ENCODE peak calls at places on chromosomes 11 and 22, in ten cellular contexts. One of them, this sample, is unnamed.

GRCh38 chr11:33778682-33779081 is 4.4 kb upstream of the FBXO3 start:
- DNase-seq in fibroblast of lung: peak
- DNase-seq in nephron progenitor cell: no peak
- DNase-seq in endodermal cell: peak
- DNase-seq in right lobe of liver: no peak
- DNase-seq in dorsolateral prefrontal cortex: no peak
- DNase-seq in adrenal gland: no peak
- DNase-seq in body of pancreas: no peak
- DNase-seq in CD8-positive, alpha-beta T cell: no peak
- DNase-seq in neural crest cell: no peak
- DNase-seq in this sample: no peak

GRCh38 chr11:117316197-117316961 is at the start of gene BACE1:
- DNase-seq in fibroblast of lung: peak
- DNase-seq in nephron progenitor cell: no peak
- DNase-seq in endodermal cell: peak
- DNase-seq in right lobe of liver: peak
- DNase-seq in dorsolateral prefrontal cortex: peak
- DNase-seq in adrenal gland: peak
- DNase-seq in body of pancreas: peak
- DNase-seq in CD8-positive, alpha-beta T cell: no peak
- DNase-seq in neural crest cell: peak
- DNase-seq in this sample: peak

GRCh38 chr11:65586676-65587075 is 8.9 kb downstream of the KCNK7 start:
- DNase-seq in fibroblast of lung: peak
- DNase-seq in nephron progenitor cell: peak
- DNase-seq in endodermal cell: peak
- DNase-seq in right lobe of liver: no peak
- DNase-seq in dorsolateral prefrontal cortex: no peak
- DNase-seq in adrenal gland: no peak
- DNase-seq in body of pancreas: no peak
- DNase-seq in CD8-positive, alpha-beta T cell: no peak
- DNase-seq in neural crest cell: no peak
- DNase-seq in this sample: no peak

GRCh38 chr22:30240541-30241417 is 5.8 kb downstream of the LIF start:
- DNase-seq in fibroblast of lung: no peak
- DNase-seq in nephron progenitor cell: no peak
- DNase-seq in endodermal cell: no peak
- DNase-seq in right lobe of liver: no peak
- DNase-seq in dorsolateral prefrontal cortex: no peak
- DNase-seq in adrenal gland: no peak
- DNase-seq in body of pancreas: no peak
- DNase-seq in CD8-positive, alpha-beta T cell: no peak
- DNase-seq in neural crest cell: no peak
- DNase-seq in this sample: no peak

GRCh38 chr22:25369133-25369532 is 149.7 kb downstream of the CRYBB2 start:
- DNase-seq in fibroblast of lung: no peak
- DNase-seq in nephron progenitor cell: no peak
- DNase-seq in endodermal cell: no peak
- DNase-seq in right lobe of liver: no peak
- DNase-seq in dorsolateral prefrontal cortex: no peak
- DNase-seq in adrenal gland: no peak
- DNase-seq in body of pancreas: no peak
- DNase-seq in CD8-positive, alpha-beta T cell: no peak
- DNase-seq in neural crest cell: no peak
- DNase-seq in this sample: peak

GRCh38 chr11:18633256-18634139 is 644 bp downstream of the SPTY2D1 start:
- DNase-seq in fibroblast of lung: peak
- DNase-seq in nephron progenitor cell: peak
- DNase-seq in endodermal cell: peak
- DNase-seq in right lobe of liver: peak
- DNase-seq in dorsolateral prefrontal cortex: no peak
- DNase-seq in adrenal gland: no peak
- DNase-seq in body of pancreas: no peak
- DNase-seq in CD8-positive, alpha-beta T cell: peak
- DNase-seq in neural crest cell: no peak
- DNase-seq in this sample: no peak

GRCh38 chr11:25039165-25039564 is 542.3 kb downstream of the LUZP2 start:
- DNase-seq in fibroblast of lung: no peak
- DNase-seq in nephron progenitor cell: no peak
- DNase-seq in endodermal cell: no peak
- DNase-seq in right lobe of liver: no peak
- DNase-seq in dorsolateral prefrontal cortex: no peak
- DNase-seq in adrenal gland: no peak
- DNase-seq in body of pancreas: no peak
- DNase-seq in CD8-positive, alpha-beta T cell: no peak
- DNase-seq in neural crest cell: no peak
- DNase-seq in this sample: no peak

GRCh38 chr11:111910637-111911562 is 670 bp downstream of the CRYAB start:
- DNase-seq in fibroblast of lung: no peak
- DNase-seq in nephron progenitor cell: no peak
- DNase-seq in endodermal cell: no peak
- DNase-seq in right lobe of liver: no peak
- DNase-seq in dorsolateral prefrontal cortex: peak
- DNase-seq in adrenal gland: no peak
- DNase-seq in body of pancreas: peak
- DNase-seq in CD8-positive, alpha-beta T cell: no peak
- DNase-seq in neural crest cell: no peak
- DNase-seq in this sample: no peak

GRCh38 chr11:892106-892505 is 18.5 kb downstream of the CHID1 start:
- DNase-seq in fibroblast of lung: no peak
- DNase-seq in nephron progenitor cell: no peak
- DNase-seq in endodermal cell: no peak
- DNase-seq in right lobe of liver: no peak
- DNase-seq in dorsolateral prefrontal cortex: no peak
- DNase-seq in adrenal gland: no peak
- DNase-seq in body of pancreas: no peak
- DNase-seq in CD8-positive, alpha-beta T cell: no peak
- DNase-seq in neural crest cell: no peak
- DNase-seq in this sample: no peak

GRCh38 chr11:893008-893654 is 17.5 kb downstream of the CHID1 start:
- DNase-seq in fibroblast of lung: no peak
- DNase-seq in nephron progenitor cell: no peak
- DNase-seq in endodermal cell: no peak
- DNase-seq in right lobe of liver: no peak
- DNase-seq in dorsolateral prefrontal cortex: no peak
- DNase-seq in adrenal gland: no peak
- DNase-seq in body of pancreas: no peak
- DNase-seq in CD8-positive, alpha-beta T cell: no peak
- DNase-seq in neural crest cell: no peak
- DNase-seq in this sample: no peak

GRCh38 chr11:897226-898159 is 13.1 kb downstream of the CHID1 start:
- DNase-seq in fibroblast of lung: no peak
- DNase-seq in nephron progenitor cell: no peak
- DNase-seq in endodermal cell: no peak
- DNase-seq in right lobe of liver: no peak
- DNase-seq in dorsolateral prefrontal cortex: no peak
- DNase-seq in adrenal gland: no peak
- DNase-seq in body of pancreas: no peak
- DNase-seq in CD8-positive, alpha-beta T cell: no peak
- DNase-seq in neural crest cell: no peak
- DNase-seq in this sample: no peak

GRCh38 chr11:895331-896223 is 15.0 kb downstream of the CHID1 start:
- DNase-seq in fibroblast of lung: no peak
- DNase-seq in nephron progenitor cell: no peak
- DNase-seq in endodermal cell: no peak
- DNase-seq in right lobe of liver: no peak
- DNase-seq in dorsolateral prefrontal cortex: no peak
- DNase-seq in adrenal gland: no peak
- DNase-seq in body of pancreas: no peak
- DNase-seq in CD8-positive, alpha-beta T cell: no peak
- DNase-seq in neural crest cell: no peak
- DNase-seq in this sample: no peak

DNA sequence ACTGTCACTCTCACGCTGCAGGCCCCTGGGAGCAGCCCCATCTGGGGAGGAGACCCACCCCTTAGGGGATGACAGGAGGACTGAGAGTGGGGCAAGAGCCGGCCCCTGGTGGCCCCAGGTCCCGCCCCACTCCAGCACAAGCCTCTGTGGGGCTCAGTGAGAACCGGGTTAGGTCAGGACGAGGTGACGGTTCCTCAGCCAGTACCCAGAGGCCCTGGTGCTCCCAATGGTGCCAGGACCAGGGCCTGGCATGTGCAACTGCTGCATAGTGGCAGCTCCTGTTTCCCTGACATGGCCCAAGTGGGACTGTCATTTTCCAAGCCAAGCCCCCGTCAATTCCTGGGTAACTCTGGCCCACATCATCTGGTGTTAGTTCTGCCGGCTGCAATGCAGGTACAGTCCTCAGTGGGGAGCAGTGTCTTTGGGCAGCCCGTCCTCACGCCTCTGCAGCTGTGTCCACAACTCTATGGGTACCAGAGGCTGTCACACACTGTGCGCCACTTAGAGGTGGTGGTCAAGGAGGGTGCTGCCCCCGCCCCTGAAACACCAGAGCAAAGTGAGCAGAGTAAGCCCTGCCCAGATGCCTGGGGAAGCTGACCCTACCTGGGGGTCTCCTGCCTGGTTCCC is 15.9 kb downstream of the CHID1 start:
- DNase-seq in fibroblast of lung: no peak
- DNase-seq in nephron progenitor cell: no peak
- DNase-seq in endodermal cell: no peak
- DNase-seq in right lobe of liver: no peak
- DNase-seq in dorsolateral prefrontal cortex: no peak
- DNase-seq in adrenal gland: no peak
- DNase-seq in body of pancreas: no peak
- DNase-seq in CD8-positive, alpha-beta T cell: no peak
- DNase-seq in neural crest cell: no peak
- DNase-seq in this sample: no peak
- TF ChIP-seq CTCF in fibroblast of lung: no peak
- TF ChIP-seq CTCF in nephron progenitor cell: no peak
- TF ChIP-seq CTCF in endodermal cell: peak
- TF ChIP-seq CTCF in right lobe of liver: no peak
- TF ChIP-seq CTCF in dorsolateral prefrontal cortex: no peak
- TF ChIP-seq CTCF in adrenal gland: no peak
- TF ChIP-seq CTCF in body of pancreas: no peak
- TF ChIP-seq CTCF in CD8-positive, alpha-beta T cell: no peak
- TF ChIP-seq CTCF in neural crest cell: peak
- TF ChIP-seq CTCF in this sample: no peak

GRCh38 chr22:19896665-19897355 is 42.1 kb upstream of the GNB1L start:
- DNase-seq in fibroblast of lung: no peak
- DNase-seq in nephron progenitor cell: no peak
- DNase-seq in endodermal cell: peak
- DNase-seq in right lobe of liver: no peak
- DNase-seq in dorsolateral prefrontal cortex: peak
- DNase-seq in adrenal gland: no peak
- DNase-seq in body of pancreas: no peak
- DNase-seq in CD8-positive, alpha-beta T cell: peak
- DNase-seq in neural crest cell: no peak
- DNase-seq in this sample: no peak
- TF ChIP-seq CTCF in fibroblast of lung: no peak
- TF ChIP-seq CTCF in nephron progenitor cell: no peak
- TF ChIP-seq CTCF in endodermal cell: no peak
- TF ChIP-seq CTCF in right lobe of liver: no peak
- TF ChIP-seq CTCF in dorsolateral prefrontal cortex: no peak
- TF ChIP-seq CTCF in adrenal gland: no peak
- TF ChIP-seq CTCF in body of pancreas: no peak
- TF ChIP-seq CTCF in CD8-positive, alpha-beta T cell: no peak
- TF ChIP-seq CTCF in neural crest cell: no peak
- TF ChIP-seq CTCF in this sample: no peak

DNA sequence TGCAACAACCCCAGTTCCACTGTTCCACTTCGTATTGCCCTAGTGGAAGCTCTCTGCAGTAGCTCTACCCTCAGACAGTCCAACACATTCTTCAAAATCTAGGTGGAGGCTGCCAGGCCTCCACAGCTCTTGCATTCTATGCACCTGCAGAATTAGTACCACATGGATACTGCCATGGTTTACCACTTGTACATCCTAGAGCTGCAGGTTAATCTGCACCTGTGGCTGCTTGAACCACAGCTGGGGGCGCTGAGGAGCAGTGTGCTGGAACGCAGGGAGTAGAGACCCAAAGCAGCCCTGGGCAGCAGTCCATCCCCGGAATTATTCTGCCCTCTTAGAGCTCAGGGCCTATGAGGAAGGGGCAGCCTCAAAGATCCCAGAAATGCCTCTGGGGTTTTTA is 4.3 kb upstream of the CTSC start:
- DNase-seq in fibroblast of lung: no peak
- DNase-seq in nephron progenitor cell: peak
- DNase-seq in endodermal cell: peak
- DNase-seq in right lobe of liver: no peak
- DNase-seq in dorsolateral prefrontal cortex: no peak
- DNase-seq in adrenal gland: no peak
- DNase-seq in body of pancreas: no peak
- DNase-seq in CD8-positive, alpha-beta T cell: no peak
- DNase-seq in neural crest cell: no peak
- DNase-seq in this sample: no peak
- TF ChIP-seq CTCF in fibroblast of lung: no peak
- TF ChIP-seq CTCF in nephron progenitor cell: peak
- TF ChIP-seq CTCF in endodermal cell: peak
- TF ChIP-seq CTCF in right lobe of liver: no peak
- TF ChIP-seq CTCF in dorsolateral prefrontal cortex: no peak
- TF ChIP-seq CTCF in adrenal gland: no peak
- TF ChIP-seq CTCF in body of pancreas: no peak
- TF ChIP-seq CTCF in CD8-positive, alpha-beta T cell: no peak
- TF ChIP-seq CTCF in neural crest cell: no peak
- TF ChIP-seq CTCF in this sample: no peak

GRCh38 chr11:45486461-45486860 is 179.0 kb downstream of the CHST1 start:
- DNase-seq in fibroblast of lung: no peak
- DNase-seq in nephron progenitor cell: no peak
- DNase-seq in endodermal cell: peak
- DNase-seq in right lobe of liver: no peak
- DNase-seq in dorsolateral prefrontal cortex: no peak
- DNase-seq in adrenal gland: no peak
- DNase-seq in body of pancreas: no peak
- DNase-seq in CD8-positive, alpha-beta T cell: no peak
- DNase-seq in neural crest cell: no peak
- DNase-seq in this sample: no peak

GRCh38 chr11:45484326-45484725 is 181.1 kb downstream of the CHST1 start:
- DNase-seq in fibroblast of lung: no peak
- DNase-seq in nephron progenitor cell: no peak
- DNase-seq in endodermal cell: peak
- DNase-seq in right lobe of liver: no peak
- DNase-seq in dorsolateral prefrontal cortex: no peak
- DNase-seq in adrenal gland: no peak
- DNase-seq in body of pancreas: no peak
- DNase-seq in CD8-positive, alpha-beta T cell: no peak
- DNase-seq in neural crest cell: no peak
- DNase-seq in this sample: no peak

GRCh38 chr11:45485070-45485716 is 180.2 kb downstream of the CHST1 start:
- DNase-seq in fibroblast of lung: no peak
- DNase-seq in nephron progenitor cell: no peak
- DNase-seq in endodermal cell: peak
- DNase-seq in right lobe of liver: no peak
- DNase-seq in dorsolateral prefrontal cortex: no peak
- DNase-seq in adrenal gland: no peak
- DNase-seq in body of pancreas: no peak
- DNase-seq in CD8-positive, alpha-beta T cell: no peak
- DNase-seq in neural crest cell: no peak
- DNase-seq in this sample: no peak

DNA sequence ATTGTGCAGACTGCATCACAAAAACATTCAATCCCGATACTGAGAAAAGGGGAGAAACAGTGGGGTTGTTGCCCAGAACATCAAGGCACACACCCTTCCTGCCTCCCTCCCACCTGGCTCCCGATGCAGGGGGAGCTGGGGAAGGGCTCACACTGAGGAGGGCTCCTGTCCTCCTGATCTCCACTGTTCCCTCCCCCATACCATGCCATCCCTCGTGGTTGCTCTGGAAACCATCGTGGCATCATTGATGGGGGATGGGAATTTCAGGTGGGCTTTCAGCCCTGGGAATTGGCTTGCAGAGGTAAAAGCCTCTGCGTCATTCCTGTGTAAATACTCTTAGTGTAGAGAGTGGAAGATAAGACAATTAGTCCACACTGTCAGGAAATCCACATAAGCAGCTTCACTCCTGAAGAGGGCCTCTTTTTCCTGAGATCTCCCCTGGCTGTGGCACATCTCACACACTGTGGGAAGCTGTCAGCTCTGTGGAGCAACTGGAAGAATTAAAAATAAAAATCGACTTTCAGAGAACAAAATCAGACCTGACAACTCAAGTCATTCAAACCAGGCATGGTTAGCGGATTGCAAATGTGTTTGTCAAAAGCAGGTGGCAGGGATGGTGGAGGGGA is 176.0 kb downstream of the CHST1 start:
- DNase-seq in fibroblast of lung: no peak
- DNase-seq in nephron progenitor cell: no peak
- DNase-seq in endodermal cell: peak
- DNase-seq in right lobe of liver: no peak
- DNase-seq in dorsolateral prefrontal cortex: no peak
- DNase-seq in adrenal gland: no peak
- DNase-seq in body of pancreas: no peak
- DNase-seq in CD8-positive, alpha-beta T cell: no peak
- DNase-seq in neural crest cell: no peak
- DNase-seq in this sample: no peak
- TF ChIP-seq CTCF in fibroblast of lung: no peak
- TF ChIP-seq CTCF in nephron progenitor cell: no peak
- TF ChIP-seq CTCF in endodermal cell: no peak
- TF ChIP-seq CTCF in right lobe of liver: no peak
- TF ChIP-seq CTCF in dorsolateral prefrontal cortex: no peak
- TF ChIP-seq CTCF in adrenal gland: no peak
- TF ChIP-seq CTCF in body of pancreas: no peak
- TF ChIP-seq CTCF in CD8-positive, alpha-beta T cell: no peak
- TF ChIP-seq CTCF in neural crest cell: no peak
- TF ChIP-seq CTCF in this sample: no peak

This sample was measured in chondrocyte.